ENCODE peak calls at places on chromosomes 2 and 18, in five cellular contexts. S is GM12878, U is SK-N-SH, J is breast epithelium, B is endothelial cell of umbilical vein. Z is an unnamed sample.
A peak's percentile ranks its signal among the peaks of the same experiment; 100 is the strongest.

GRCh38 chr2:2845796-2846315 is 514.8 kb upstream of the MYT1L start:
- DNase-seq in S (no peak), U (no peak), J (no peak), B (no peak), Z (peak; percentile 45)

GRCh38 chr2:104849618-104850097 is 4.3 kb upstream of the POU3F3 start:
- DNase-seq in S (no peak), U (peak; percentile 63), J (no peak), B (peak; percentile 34), Z (peak; percentile 80)

GRCh38 chr18:79260510-79260909 is 135.2 kb upstream of the NFATC1 start:
- DNase-seq in S (no peak), U (no peak), J (no peak), B (peak; percentile 17), Z (no peak)

GRCh38 chr18:58375051-58375450 is 253.8 kb downstream of the ALPK2 start:
- DNase-seq in S (no peak), U (no peak), J (no peak), B (no peak), Z (no peak)

GRCh38 chr2:71933467-71934319 is 214.0 kb downstream of the CYP26B1 start:
- DNase-seq in S (no peak), U (peak; percentile 6), J (no peak), B (no peak), Z (peak; percentile 59)

GRCh38 chr2:75523313-75524275 is 37.1 kb downstream of the EVA1A start:
- DNase-seq in S (peak; percentile 44), U (no peak), J (no peak), B (peak; percentile 31), Z (no peak)

GRCh38 chr2:36952748-36953197 is 13.6 kb downstream of the STRN start:
- DNase-seq in S (no peak), U (no peak), J (no peak), B (no peak), Z (no peak)

GRCh38 chr2:42829556-42830510 is 37.5 kb upstream of the HAAO start:
- DNase-seq in S (no peak), U (no peak), J (no peak), B (no peak), Z (peak; percentile 41)

GRCh38 chr2:241986836-241987641 is 117.5 kb downstream of the RTP5 start:
- DNase-seq in S (no peak), U (no peak), J (no peak), B (no peak), Z (peak; percentile 76)

GRCh38 chr2:109612991-109613921 is 510 bp downstream of the SEPTIN10 start:
- DNase-seq in S (no peak), U (peak; percentile 76), J (no peak), B (peak; percentile 72), Z (no peak)
- TF ChIP-seq POLR2AphosphoS5 in S (no peak), U (peak; percentile 18), J (no peak), B (no peak), Z (no peak)

DNA sequence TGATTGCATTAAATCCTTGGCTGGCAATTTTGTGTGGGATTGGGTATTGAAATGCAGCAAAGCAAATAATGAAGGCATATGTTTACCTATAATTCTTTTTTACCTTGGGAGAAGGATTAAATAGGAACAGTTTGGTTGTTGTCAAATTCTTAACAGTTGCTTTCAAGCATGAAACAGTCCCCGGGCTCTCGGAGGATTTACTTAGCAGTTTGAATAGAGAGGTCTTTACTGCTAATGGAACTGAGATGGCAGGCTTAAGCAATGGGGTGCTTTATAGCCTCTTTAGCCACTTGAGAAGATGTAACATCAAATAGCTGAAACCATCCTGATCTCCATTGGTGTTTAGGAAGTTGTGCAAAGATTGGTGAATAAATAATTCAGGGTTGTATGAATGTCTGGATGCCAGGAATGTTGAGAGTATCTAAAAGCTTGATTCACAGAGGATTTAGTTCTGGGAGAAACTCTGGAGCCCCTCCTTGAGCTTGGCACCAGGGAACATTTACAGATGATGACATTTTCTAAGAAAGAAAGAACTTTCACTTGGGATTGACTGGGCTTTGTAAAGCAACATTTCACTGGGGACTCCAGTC is 51.8 kb downstream of the PTPRM start:
- DNase-seq in S (no peak), U (no peak), J (no peak), B (no peak), Z (no peak)
- TF ChIP-seq POLR2AphosphoS5 in S (no peak), U (no peak), J (no peak), B (no peak), Z (no peak)

DNA sequence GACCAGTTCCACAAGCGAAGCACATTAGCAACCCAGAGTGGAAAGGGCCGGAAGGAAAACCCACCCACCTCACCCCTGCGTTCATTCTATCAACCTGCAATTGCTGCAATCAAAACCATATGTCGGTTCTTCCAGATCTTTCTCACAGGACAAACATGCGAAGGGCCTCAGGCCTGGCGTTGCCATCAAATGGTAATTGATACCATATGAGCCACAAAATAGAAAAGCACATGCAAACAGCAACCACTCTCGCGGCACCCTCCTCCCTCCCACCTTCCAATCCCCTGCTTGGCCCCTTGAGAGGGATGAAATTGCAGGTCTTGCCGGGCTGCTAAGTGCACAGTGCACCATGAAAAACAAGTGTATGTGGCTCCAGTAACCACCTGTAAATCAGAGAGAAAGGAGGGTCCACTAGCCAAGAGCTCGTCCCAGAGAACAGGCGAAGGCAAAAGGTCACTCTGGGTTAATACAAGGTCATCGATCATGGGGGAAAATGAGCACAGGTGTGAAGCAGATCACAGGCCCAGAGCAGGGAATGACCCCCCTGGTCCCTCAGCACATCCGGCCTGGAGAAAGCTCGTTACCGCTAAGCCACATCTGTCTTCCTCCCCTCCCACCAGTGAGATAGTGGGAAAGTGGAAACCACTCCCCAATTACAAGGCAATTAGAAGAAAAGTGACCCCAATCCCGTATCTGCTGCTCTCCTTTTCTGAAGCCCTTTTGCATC is 287.4 kb downstream of the TCF4 start:
- DNase-seq in S (no peak), U (peak; percentile 65), J (no peak), B (no peak), Z (no peak)
- TF ChIP-seq POLR2AphosphoS5 in S (no peak), U (peak; percentile 82), J (no peak), B (no peak), Z (no peak)

GRCh38 chr2:84959045-84959493 is 11.9 kb upstream of the KCMF1 start:
- DNase-seq in S (no peak), U (no peak), J (no peak), B (peak; percentile 71), Z (no peak)
- TF ChIP-seq POLR2AphosphoS5 in S (no peak), U (no peak), J (no peak), B (peak; percentile 34), Z (no peak)

GRCh38 chr2:215435261-215435808 is 533 bp downstream of the FN1 start:
- DNase-seq in S (no peak), U (no peak), J (no peak), B (peak; percentile 45), Z (peak; percentile 76)
- TF ChIP-seq POLR2AphosphoS5 in S (no peak), U (no peak), J (no peak), B (peak; percentile 36), Z (no peak)